ENCODE peak calls at places on chromosome 5, in seven cellular contexts. U is aorta, S is transverse colon, X is Caco-2, B is body of pancreas, D is astrocyte, P is brain microvascular endothelial cell. K is an unnamed sample.

GRCh38 chr5:93164690-93165089 is 416.3 kb downstream of the NR2F1-AS1 start:
- DNase-seq in B (no peak), S (peak), D (peak), P (peak), X (no peak), U (no peak), K (peak)

GRCh38 chr5:41371741-41372140 is 138.7 kb downstream of the PLCXD3 start:
- DNase-seq in B (no peak), X (no peak), D (peak), P (no peak), S (no peak), U (no peak), K (peak)

GRCh38 chr5:14419686-14420085 is 161.9 kb upstream of the OTULINL start:
- DNase-seq in U (no peak), S (no peak), B (no peak), X (no peak), D (no peak), P (no peak), K (no peak)

GRCh38 chr5:56088967-56089829 is 94.4 kb upstream of the IL6ST start:
- DNase-seq in B (no peak), X (peak), S (no peak), U (no peak), D (peak), P (peak), K (no peak)

GRCh38 chr5:80129146-80129545 is 94.0 kb downstream of the THBS4 start:
- DNase-seq in U (no peak), X (no peak), P (no peak), B (no peak), D (no peak), S (no peak), K (no peak)

GRCh38 chr5:138955672-138956295 is 80.6 kb upstream of the LRRTM2 start:
- DNase-seq in X (no peak), S (no peak), P (no peak), D (no peak), B (peak), U (no peak), K (no peak)

GRCh38 chr5:179137643-179138567 is 77.7 kb downstream of the ZNF354C start:
- DNase-seq in P (no peak), S (no peak), D (no peak), U (peak), B (no peak), X (no peak), K (no peak)

GRCh38 chr5:149735066-149735465 is 5.0 kb downstream of the PPARGC1B start:
- DNase-seq in U (no peak), P (peak), D (no peak), X (no peak), B (no peak), S (peak), K (no peak)

GRCh38 chr5:173056783-173057061 is 570 bp downstream of the CREBRF start:
- DNase-seq in S (no peak), U (peak), D (no peak), X (no peak), B (no peak), P (no peak), K (no peak)

GRCh38 chr5:115351356-115352195 is 55.1 kb upstream of the CCDC112 start:
- DNase-seq in D (peak), S (no peak), B (no peak), X (no peak), U (no peak), P (peak), K (no peak)

GRCh38 chr5:88877826-88878225 is 5.2 kb downstream of the MEF2C start:
- DNase-seq in B (no peak), P (peak), S (no peak), D (no peak), X (no peak), U (no peak), K (no peak)

GRCh38 chr5:78527054-78527884 is 121.3 kb downstream of the LHFPL2 start:
- DNase-seq in S (peak), X (no peak), P (peak), D (peak), B (peak), U (no peak), K (peak)

GRCh38 chr5:72347801-72348305 is 27.7 kb downstream of the PTCD2 start:
- DNase-seq in U (no peak), S (no peak), X (no peak), D (peak), B (no peak), P (peak), K (peak)

GRCh38 chr5:83628360-83628759 is 92.3 kb downstream of the HAPLN1 start:
- DNase-seq in S (no peak), U (no peak), D (peak), P (peak), X (no peak), B (no peak), K (no peak)

GRCh38 chr5:165361143-165361542 is 1855.7 kb downstream of the MAT2B start:
- DNase-seq in B (no peak), U (no peak), D (no peak), P (no peak), S (no peak), X (no peak), K (no peak)

GRCh38 chr5:10507575-10508024 is 56.3 kb upstream of the ANKRD33B start:
- DNase-seq in X (peak), S (no peak), B (no peak), P (no peak), D (peak), U (no peak), K (peak)

GRCh38 chr5:30937070-30937469 is 256.4 kb upstream of the CDH6 start:
- DNase-seq in P (no peak), U (no peak), D (no peak), X (no peak), B (no peak), S (no peak), K (no peak)

GRCh38 chr5:156396063-156396829 is 69.3 kb downstream of the SGCD start:
- DNase-seq in P (no peak), S (no peak), B (no peak), X (no peak), D (no peak), U (no peak), K (no peak)

GRCh38 chr5:179801304-179802206 is 5.1 kb downstream of the MGAT4B start:
- DNase-seq in B (peak), U (peak), D (no peak), X (no peak), S (peak), P (peak), K (no peak)

GRCh38 chr5:145587308-145588071 is 247.7 kb downstream of the PRELID2 start:
- DNase-seq in S (no peak), P (peak), B (no peak), U (no peak), X (no peak), D (peak), K (peak)

GRCh38 chr5:38130346-38130745 is 128.0 kb upstream of the EGFLAM start:
- DNase-seq in P (no peak), B (no peak), S (no peak), D (no peak), U (no peak), X (no peak), K (no peak)

GRCh38 chr5:130141689-130142320 is 237.5 kb downstream of the CHSY3 start:
- DNase-seq in S (peak), U (peak), B (no peak), P (peak), X (peak), D (no peak), K (no peak)

GRCh38 chr5:132500931-132501628 is 10.5 kb upstream of the IRF1 start:
- DNase-seq in U (peak), B (peak), D (peak), X (peak), P (no peak), S (peak), K (no peak)

GRCh38 chr5:158431369-158432029 is 572.6 kb upstream of the CLINT1 start:
- DNase-seq in B (no peak), U (no peak), X (no peak), S (no peak), D (peak), P (no peak), K (peak)

GRCh38 chr5:93078082-93079038 is 502.7 kb downstream of the NR2F1-AS1 start:
- DNase-seq in B (peak), X (peak), S (peak), P (peak), D (peak), U (no peak), K (peak)

GRCh38 chr5:33439905-33440481 is 772 bp upstream of the TARS1 start:
- DNase-seq in B (no peak), D (no peak), U (no peak), X (no peak), P (no peak), S (no peak), K (no peak)

GRCh38 chr5:52740007-52740406 is 47.7 kb upstream of the ITGA1 start:
- DNase-seq in P (no peak), D (no peak), U (no peak), S (no peak), X (no peak), B (no peak), K (no peak)

GRCh38 chr5:147911427-147911826 is 5.1 kb upstream of the C5orf46 start:
- DNase-seq in D (no peak), X (no peak), S (peak), P (no peak), B (peak), U (peak), K (no peak)

GRCh38 chr5:151458314-151458713 is 10.9 kb downstream of the SLC36A1 start:
- DNase-seq in P (no peak), D (no peak), B (no peak), X (no peak), S (no peak), U (no peak), K (no peak)

GRCh38 chr5:143101134-143101533 is 302.4 kb downstream of the NR3C1 start:
- DNase-seq in B (no peak), D (no peak), U (no peak), X (no peak), P (no peak), S (no peak), K (no peak)

GRCh38 chr5:143217065-143217803 is 186.3 kb downstream of the NR3C1 start:
- DNase-seq in U (no peak), S (no peak), P (no peak), X (peak), D (no peak), B (no peak), K (no peak)

GRCh38 chr5:135031146-135031812 is 2.7 kb downstream of the PITX1 start:
- DNase-seq in D (no peak), B (no peak), S (no peak), P (no peak), U (peak), X (no peak), K (no peak)

GRCh38 chr5:5978501-5979361 is 399.6 kb downstream of the MED10 start:
- DNase-seq in S (no peak), P (no peak), D (no peak), B (no peak), X (no peak), U (no peak), K (no peak)

GRCh38 chr5:140953234-140953633 is 13.0 kb upstream of the PCDHAC2 start:
- DNase-seq in X (no peak), S (no peak), B (no peak), D (no peak), P (no peak), U (no peak), K (no peak)

GRCh38 chr5:180303226-180304015 is 11.5 kb upstream of the MAPK9 start:
- DNase-seq in P (no peak), S (no peak), B (no peak), X (no peak), U (no peak), D (no peak), K (no peak)

GRCh38 chr5:146306838-146307237 is 31.8 kb upstream of the POU4F3 start:
- DNase-seq in U (no peak), S (no peak), B (no peak), D (no peak), X (no peak), P (no peak), K (no peak)

GRCh38 chr5:179616002-179616594 is 7.4 kb downstream of the HNRNPH1 start:
- DNase-seq in P (no peak), U (peak), S (no peak), B (no peak), D (no peak), X (no peak), K (no peak)

DNA sequence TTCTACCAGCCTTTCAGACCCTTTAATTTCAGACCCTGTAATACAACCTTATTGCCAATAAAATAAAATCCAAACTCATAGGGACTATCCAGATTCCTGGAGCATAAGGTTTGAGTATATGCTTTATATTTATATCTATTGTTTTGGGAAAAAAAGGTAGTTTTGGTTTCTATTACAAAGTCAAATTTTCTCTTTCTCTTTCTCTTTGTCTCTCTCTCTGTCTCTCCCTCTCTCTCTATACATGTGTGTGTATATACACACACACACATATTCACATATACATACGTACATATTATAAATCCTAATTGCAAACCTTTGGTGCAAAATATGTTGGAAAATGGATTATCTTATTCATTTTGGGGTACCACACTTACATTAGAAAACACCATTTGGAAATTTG is 39.0 kb downstream of the TMEM232 start:
- DNase-seq in D (no peak), S (no peak), U (no peak), X (no peak), P (no peak), B (no peak), K (no peak)
- H3K4me3 ChIP-seq in D (no peak), S (no peak), U (no peak), X (no peak), P (no peak), B (no peak), K (no peak)

GRCh38 chr5:1388383-1388967 is 43.6 kb upstream of the CLPTM1L start:
- DNase-seq in X (no peak), D (no peak), S (no peak), P (no peak), B (no peak), U (no peak), K (no peak)

GRCh38 chr5:1386274-1386717 is 41.4 kb upstream of the CLPTM1L start:
- DNase-seq in D (peak), X (no peak), U (peak), S (peak), B (peak), P (peak), K (no peak)

GRCh38 chr5:1387876-1388275 is 43.0 kb upstream of the CLPTM1L start:
- DNase-seq in B (no peak), D (no peak), P (no peak), U (no peak), X (no peak), S (no peak), K (no peak)

GRCh38 chr5:1385395-1386273 is 40.7 kb upstream of the CLPTM1L start:
- DNase-seq in X (peak), D (peak), P (peak), S (peak), B (peak), U (peak), K (no peak)

DNA sequence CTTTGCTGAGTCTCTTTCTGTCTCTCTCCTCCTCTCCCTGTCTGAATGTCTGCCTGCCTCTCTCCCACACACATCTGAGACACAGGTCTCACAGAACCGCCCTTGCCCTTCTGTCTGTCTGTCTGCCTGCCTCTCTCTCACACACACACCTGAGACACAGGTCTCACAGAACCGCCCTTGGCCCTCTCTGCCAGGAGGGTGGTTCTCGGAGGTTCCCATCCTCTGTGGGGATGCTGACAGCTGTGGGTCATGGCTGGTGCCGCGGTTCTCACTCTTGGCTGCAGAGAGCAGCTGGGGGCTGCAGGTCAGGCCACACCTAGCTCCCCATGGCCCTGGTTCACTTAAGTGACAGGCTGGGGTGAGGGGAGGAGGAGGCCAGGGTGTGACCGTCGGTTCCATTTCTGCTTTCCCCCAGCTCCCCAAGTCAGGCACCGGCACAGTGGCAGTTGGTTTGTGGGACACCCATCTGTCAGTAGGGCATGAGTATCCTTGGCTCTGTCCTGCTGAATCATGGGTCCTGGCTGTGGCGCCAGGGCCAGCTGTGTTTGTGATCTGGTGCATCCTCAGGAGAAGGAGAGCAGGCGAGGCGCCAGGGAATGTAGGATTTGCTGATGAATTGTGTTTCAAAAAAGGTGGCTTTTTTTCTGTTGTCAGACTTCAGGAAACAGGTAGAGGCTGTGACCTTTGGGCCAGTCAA is 42.3 kb upstream of the CLPTM1L start:
- DNase-seq in B (no peak), P (no peak), D (no peak), S (no peak), X (no peak), U (no peak), K (no peak)
- H3K4me3 ChIP-seq in B (no peak), P (no peak), D (no peak), S (no peak), X (no peak), U (no peak), K (no peak)

GRCh38 chr5:127254729-127255284 is 35.8 kb upstream of the MEGF10 start:
- DNase-seq in B (no peak), X (no peak), U (no peak), D (peak), S (no peak), P (peak), K (no peak)

GRCh38 chr5:127260686-127261085 is 29.9 kb upstream of the MEGF10 start:
- DNase-seq in X (no peak), S (no peak), U (no peak), D (no peak), B (no peak), P (no peak), K (no peak)

DNA sequence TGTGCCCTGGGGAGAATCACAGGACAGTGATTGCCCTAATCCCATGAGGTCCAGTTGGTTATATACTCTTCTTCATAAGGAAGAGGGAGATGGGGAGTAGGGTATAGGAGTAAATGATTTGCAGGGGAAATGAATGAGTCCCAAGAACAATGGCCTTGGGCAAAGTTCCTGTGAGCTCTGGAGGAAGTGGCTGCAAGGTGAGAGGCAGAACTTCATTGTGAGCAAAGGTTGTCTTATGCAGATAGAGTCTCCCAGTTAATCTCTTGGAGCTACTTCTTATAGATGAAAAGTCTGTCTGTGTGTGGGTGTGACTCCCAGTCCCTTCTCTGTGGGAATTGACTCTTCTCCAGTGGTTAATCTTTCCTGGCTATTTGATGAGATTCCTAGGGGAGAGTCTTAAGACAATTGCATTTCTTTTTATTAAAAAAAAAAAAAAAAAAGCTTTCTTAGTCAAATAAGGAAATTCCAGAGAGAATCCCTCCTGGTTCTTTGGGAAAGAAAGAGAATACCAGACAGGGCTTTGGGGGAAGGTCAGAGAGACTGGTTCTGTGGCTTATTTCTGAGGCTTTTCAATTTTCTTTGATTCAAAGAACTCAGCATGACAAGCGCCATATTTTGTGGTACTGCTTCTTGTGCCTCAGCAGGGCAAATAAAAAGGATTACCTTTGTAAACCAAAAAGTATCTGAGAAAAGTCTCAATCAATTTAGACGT is 33.6 kb upstream of the MEGF10 start:
- DNase-seq in X (no peak), D (no peak), U (no peak), P (no peak), S (no peak), B (no peak), K (no peak)
- H3K4me3 ChIP-seq in X (no peak), D (no peak), U (no peak), P (no peak), S (no peak), B (no peak), K (no peak)

GRCh38 chr5:137252513-137252912 is 246.6 kb downstream of the SPOCK1 start:
- DNase-seq in U (no peak), S (no peak), X (no peak), B (no peak), D (peak), P (no peak), K (peak)
- H3K4me3 ChIP-seq in U (no peak), S (no peak), X (no peak), B (no peak), D (no peak), P (no peak), K (no peak)

K was measured in BJ.